ENCODE peak calls at places on chromosomes 11 and 22, in ten cellular contexts. One of them, this sample, is unnamed.

GRCh38 chr11:65422633-65423515 is at the start of gene NEAT1:
- DNase-seq in IMR-90: peak
- DNase-seq in CD8-positive, alpha-beta T cell: peak
- DNase-seq in astrocyte of the spinal cord: peak
- DNase-seq in epithelial cell of esophagus: peak
- DNase-seq in prostate gland: peak
- DNase-seq in heart right ventricle: peak
- DNase-seq in PC-3: peak
- DNase-seq in NB4: peak
- DNase-seq in A549: peak
- DNase-seq in this sample: peak

GRCh38 chr22:24060375-24060788 is 49.3 kb downstream of the CABIN1 start:
- DNase-seq in IMR-90: peak
- DNase-seq in CD8-positive, alpha-beta T cell: no peak
- DNase-seq in astrocyte of the spinal cord: peak
- DNase-seq in epithelial cell of esophagus: peak
- DNase-seq in prostate gland: peak
- DNase-seq in heart right ventricle: peak
- DNase-seq in PC-3: peak
- DNase-seq in NB4: no peak
- DNase-seq in A549: peak
- DNase-seq in this sample: peak

GRCh38 chr22:26377170-26377825 is 51.8 kb upstream of the ASPHD2 start:
- DNase-seq in IMR-90: no peak
- DNase-seq in CD8-positive, alpha-beta T cell: no peak
- DNase-seq in astrocyte of the spinal cord: no peak
- DNase-seq in epithelial cell of esophagus: no peak
- DNase-seq in prostate gland: no peak
- DNase-seq in heart right ventricle: no peak
- DNase-seq in PC-3: no peak
- DNase-seq in NB4: peak
- DNase-seq in A549: no peak
- DNase-seq in this sample: no peak

GRCh38 chr11:87013852-87014251 is 23.9 kb upstream of the TMEM135 start:
- DNase-seq in IMR-90: no peak
- DNase-seq in CD8-positive, alpha-beta T cell: no peak
- DNase-seq in astrocyte of the spinal cord: no peak
- DNase-seq in epithelial cell of esophagus: no peak
- DNase-seq in prostate gland: no peak
- DNase-seq in heart right ventricle: no peak
- DNase-seq in PC-3: no peak
- DNase-seq in NB4: no peak
- DNase-seq in A549: no peak
- DNase-seq in this sample: no peak

GRCh38 chr11:100328626-100329340 is 358.3 kb upstream of the ARHGAP42 start:
- DNase-seq in IMR-90: peak
- DNase-seq in CD8-positive, alpha-beta T cell: no peak
- DNase-seq in astrocyte of the spinal cord: no peak
- DNase-seq in epithelial cell of esophagus: peak
- DNase-seq in prostate gland: no peak
- DNase-seq in heart right ventricle: no peak
- DNase-seq in PC-3: peak
- DNase-seq in NB4: no peak
- DNase-seq in A549: peak
- DNase-seq in this sample: peak

GRCh38 chr11:65419773-65420481 is 2.7 kb upstream of the NEAT1 start:
- DNase-seq in IMR-90: peak
- DNase-seq in CD8-positive, alpha-beta T cell: peak
- DNase-seq in astrocyte of the spinal cord: peak
- DNase-seq in epithelial cell of esophagus: peak
- DNase-seq in prostate gland: peak
- DNase-seq in heart right ventricle: peak
- DNase-seq in PC-3: peak
- DNase-seq in NB4: peak
- DNase-seq in A549: peak
- DNase-seq in this sample: peak

GRCh38 chr11:75214411-75214821 is 26.2 kb upstream of the TPBGL start:
- DNase-seq in IMR-90: peak
- DNase-seq in CD8-positive, alpha-beta T cell: peak
- DNase-seq in astrocyte of the spinal cord: peak
- DNase-seq in epithelial cell of esophagus: peak
- DNase-seq in prostate gland: peak
- DNase-seq in heart right ventricle: peak
- DNase-seq in PC-3: peak
- DNase-seq in NB4: peak
- DNase-seq in A549: peak
- DNase-seq in this sample: peak

GRCh38 chr11:14977481-14977880 is 5.3 kb upstream of the CALCA start:
- DNase-seq in IMR-90: no peak
- DNase-seq in CD8-positive, alpha-beta T cell: no peak
- DNase-seq in astrocyte of the spinal cord: no peak
- DNase-seq in epithelial cell of esophagus: no peak
- DNase-seq in prostate gland: no peak
- DNase-seq in heart right ventricle: no peak
- DNase-seq in PC-3: no peak
- DNase-seq in NB4: no peak
- DNase-seq in A549: no peak
- DNase-seq in this sample: no peak

GRCh38 chr11:2793781-2794418 is 91.7 kb downstream of the CDKN1C start:
- DNase-seq in IMR-90: no peak
- DNase-seq in CD8-positive, alpha-beta T cell: no peak
- DNase-seq in astrocyte of the spinal cord: no peak
- DNase-seq in epithelial cell of esophagus: no peak
- DNase-seq in prostate gland: no peak
- DNase-seq in heart right ventricle: no peak
- DNase-seq in PC-3: no peak
- DNase-seq in NB4: no peak
- DNase-seq in A549: no peak
- DNase-seq in this sample: no peak

GRCh38 chr11:63020671-63021255 is 5.1 kb upstream of the SLC22A8 start:
- DNase-seq in IMR-90: no peak
- DNase-seq in CD8-positive, alpha-beta T cell: no peak
- DNase-seq in astrocyte of the spinal cord: no peak
- DNase-seq in epithelial cell of esophagus: no peak
- DNase-seq in prostate gland: no peak
- DNase-seq in heart right ventricle: no peak
- DNase-seq in PC-3: peak
- DNase-seq in NB4: peak
- DNase-seq in A549: peak
- DNase-seq in this sample: no peak

GRCh38 chr22:20867179-20868099 is 8.6 kb downstream of the SNAP29 start:
- DNase-seq in IMR-90: peak
- DNase-seq in CD8-positive, alpha-beta T cell: no peak
- DNase-seq in astrocyte of the spinal cord: no peak
- DNase-seq in epithelial cell of esophagus: no peak
- DNase-seq in prostate gland: no peak
- DNase-seq in heart right ventricle: peak
- DNase-seq in PC-3: no peak
- DNase-seq in NB4: peak
- DNase-seq in A549: no peak
- DNase-seq in this sample: peak

DNA sequence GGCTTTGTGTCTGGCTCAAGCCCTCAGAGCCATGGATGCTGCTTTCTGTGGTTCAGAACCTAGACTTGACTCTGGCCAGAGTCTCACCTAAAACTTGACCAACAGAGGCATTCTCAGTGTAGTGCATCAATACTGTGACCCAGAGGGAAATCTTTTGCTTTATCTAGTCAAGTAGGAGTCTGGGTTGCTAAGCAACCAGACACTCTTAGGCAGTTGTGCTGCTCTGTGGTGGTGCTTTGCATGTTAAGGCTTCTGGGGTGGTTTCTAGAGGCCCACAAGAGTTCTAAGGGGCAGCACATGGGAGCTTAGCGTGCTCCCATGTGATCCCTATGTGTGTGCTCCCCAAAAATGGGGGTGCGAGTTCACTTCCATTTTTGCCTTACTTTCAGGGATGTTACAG is 224.6 kb upstream of the PLET1 start:
- DNase-seq in IMR-90: no peak
- DNase-seq in CD8-positive, alpha-beta T cell: no peak
- DNase-seq in astrocyte of the spinal cord: no peak
- DNase-seq in epithelial cell of esophagus: no peak
- DNase-seq in prostate gland: no peak
- DNase-seq in heart right ventricle: no peak
- DNase-seq in PC-3: no peak
- DNase-seq in NB4: no peak
- DNase-seq in A549: no peak
- DNase-seq in this sample: no peak
- H3K4me3 ChIP-seq in IMR-90: no peak
- H3K4me3 ChIP-seq in CD8-positive, alpha-beta T cell: no peak
- H3K4me3 ChIP-seq in astrocyte of the spinal cord: no peak
- H3K4me3 ChIP-seq in epithelial cell of esophagus: no peak
- H3K4me3 ChIP-seq in prostate gland: no peak
- H3K4me3 ChIP-seq in heart right ventricle: no peak
- H3K4me3 ChIP-seq in PC-3: no peak
- H3K4me3 ChIP-seq in NB4: no peak
- H3K4me3 ChIP-seq in A549: no peak
- H3K4me3 ChIP-seq in this sample: no peak

DNA sequence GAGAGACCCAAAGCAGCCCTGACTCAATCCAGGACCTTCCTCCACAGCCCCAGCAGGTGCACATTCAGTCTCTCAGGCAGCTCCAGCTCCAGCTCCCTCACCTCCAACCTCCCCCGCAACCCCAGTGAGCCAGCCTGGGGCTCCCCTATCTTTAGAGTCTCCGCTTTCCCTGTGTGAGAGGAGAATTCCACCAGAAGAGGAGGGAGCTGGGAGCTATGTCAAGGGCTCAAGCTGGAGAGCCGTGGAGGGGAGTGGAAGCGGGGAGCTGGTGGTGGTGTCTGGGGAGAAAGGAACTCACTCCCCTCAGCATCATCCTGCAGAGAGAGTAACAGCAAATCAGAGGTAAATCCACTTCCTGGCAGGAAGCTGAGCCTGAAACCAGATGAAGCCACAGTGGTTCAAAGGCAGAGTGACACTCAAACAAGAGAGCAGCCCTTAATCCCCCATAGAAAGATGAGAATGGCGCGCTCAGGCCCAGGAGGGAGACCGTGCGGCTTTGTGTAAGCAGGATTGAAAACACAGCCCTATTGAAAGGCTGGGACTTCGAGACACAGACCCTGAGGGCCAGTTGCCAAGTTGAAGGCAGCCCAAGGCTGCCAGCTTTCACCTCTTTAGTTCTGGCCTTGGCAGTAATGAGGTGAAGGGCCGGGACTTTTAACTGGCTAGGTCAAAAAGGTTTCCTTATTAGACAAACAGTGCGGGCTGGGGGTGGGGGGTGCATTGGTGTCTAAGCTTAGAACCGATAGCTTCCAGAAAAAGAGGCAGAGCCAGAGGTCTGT is 21.4 kb upstream of the CDON start:
- DNase-seq in IMR-90: no peak
- DNase-seq in CD8-positive, alpha-beta T cell: peak
- DNase-seq in astrocyte of the spinal cord: no peak
- DNase-seq in epithelial cell of esophagus: no peak
- DNase-seq in prostate gland: no peak
- DNase-seq in heart right ventricle: no peak
- DNase-seq in PC-3: no peak
- DNase-seq in NB4: no peak
- DNase-seq in A549: no peak
- DNase-seq in this sample: no peak
- TF ChIP-seq CTCF in IMR-90: no peak
- TF ChIP-seq CTCF in CD8-positive, alpha-beta T cell: no peak
- TF ChIP-seq CTCF in astrocyte of the spinal cord: no peak
- TF ChIP-seq CTCF in epithelial cell of esophagus: no peak
- TF ChIP-seq CTCF in prostate gland: no peak
- TF ChIP-seq CTCF in heart right ventricle: no peak
- TF ChIP-seq CTCF in PC-3: no peak
- TF ChIP-seq CTCF in NB4: no peak
- TF ChIP-seq CTCF in A549: no peak
- TF ChIP-seq CTCF in this sample: no peak

DNA sequence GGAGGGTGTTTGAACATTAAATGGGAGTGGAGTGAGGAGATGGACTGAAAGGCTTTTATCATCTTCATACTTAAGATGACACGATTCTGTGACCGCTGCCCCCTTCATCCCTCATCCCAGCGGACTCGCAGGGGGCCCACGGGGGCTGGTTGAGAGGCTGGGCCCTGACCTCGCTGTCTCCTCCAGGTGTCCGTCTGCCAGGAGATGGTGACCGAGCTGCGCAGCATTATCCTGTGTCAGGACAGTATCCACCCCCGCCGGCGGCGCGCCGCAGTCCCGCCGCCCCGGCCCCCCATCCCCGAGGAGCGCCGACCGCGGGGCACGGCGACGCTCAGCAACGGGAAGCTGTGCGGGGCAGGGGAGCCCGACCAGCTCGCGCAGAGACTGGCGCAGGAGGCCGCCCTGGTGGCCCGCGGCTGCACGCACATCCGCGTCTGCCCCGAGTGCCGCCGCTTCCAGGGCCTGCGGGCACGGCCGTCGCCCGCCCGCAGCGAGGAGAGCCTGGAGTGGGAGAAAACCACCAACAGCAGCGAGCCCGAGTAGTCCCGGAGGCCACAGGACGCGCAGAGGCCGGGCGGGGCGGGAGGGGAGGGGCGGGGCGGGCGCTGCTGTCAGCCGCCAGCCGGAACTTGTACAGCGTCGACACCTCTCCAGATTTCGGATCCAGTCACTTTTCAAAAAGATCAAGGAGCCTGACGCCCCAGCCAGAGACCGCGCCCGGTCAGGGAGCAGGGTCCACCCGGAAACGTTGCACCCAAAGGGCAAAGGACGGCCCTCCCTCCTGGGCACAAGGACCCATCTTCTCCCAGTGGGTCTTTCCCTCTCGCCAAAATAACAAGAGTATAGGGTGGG is 38.0 kb upstream of the TBCEL start:
- DNase-seq in IMR-90: peak
- DNase-seq in CD8-positive, alpha-beta T cell: peak
- DNase-seq in astrocyte of the spinal cord: peak
- DNase-seq in epithelial cell of esophagus: peak
- DNase-seq in prostate gland: peak
- DNase-seq in heart right ventricle: peak
- DNase-seq in PC-3: peak
- DNase-seq in NB4: peak
- DNase-seq in A549: peak
- DNase-seq in this sample: peak
- H3K4me3 ChIP-seq in IMR-90: peak
- H3K4me3 ChIP-seq in CD8-positive, alpha-beta T cell: peak
- H3K4me3 ChIP-seq in astrocyte of the spinal cord: peak
- H3K4me3 ChIP-seq in epithelial cell of esophagus: peak
- H3K4me3 ChIP-seq in prostate gland: peak
- H3K4me3 ChIP-seq in heart right ventricle: peak
- H3K4me3 ChIP-seq in PC-3: peak
- H3K4me3 ChIP-seq in NB4: no peak
- H3K4me3 ChIP-seq in A549: peak
- H3K4me3 ChIP-seq in this sample: peak

GRCh38 chr11:12288934-12289666 is 88.3 kb upstream of the PARVA start:
- DNase-seq in IMR-90: no peak
- DNase-seq in CD8-positive, alpha-beta T cell: no peak
- DNase-seq in astrocyte of the spinal cord: no peak
- DNase-seq in epithelial cell of esophagus: no peak
- DNase-seq in prostate gland: peak
- DNase-seq in heart right ventricle: no peak
- DNase-seq in PC-3: no peak
- DNase-seq in NB4: no peak
- DNase-seq in A549: no peak
- DNase-seq in this sample: no peak
- TF ChIP-seq CTCF in IMR-90: no peak
- TF ChIP-seq CTCF in CD8-positive, alpha-beta T cell: peak
- TF ChIP-seq CTCF in astrocyte of the spinal cord: peak
- TF ChIP-seq CTCF in epithelial cell of esophagus: no peak
- TF ChIP-seq CTCF in prostate gland: no peak
- TF ChIP-seq CTCF in heart right ventricle: peak
- TF ChIP-seq CTCF in PC-3: peak
- TF ChIP-seq CTCF in NB4: no peak
- TF ChIP-seq CTCF in A549: peak
- TF ChIP-seq CTCF in this sample: no peak

This sample was measured in fibroblast of mammary gland.